ENCODE peak calls at places on chromosomes 6 and 20, in four cellular contexts. U is aorta, Z is neuronal stem cell, R is cardiac muscle cell. F is an unnamed sample. For H3K4me1, the result is how much of the 10 kb centered on the place peaks cover.

GRCh38 chr6:152094992-152095592 is 287.6 kb downstream of the ESR1 start:
- DNase-seq in Z (no peak), U (peak), R (peak), F (peak)

GRCh38 chr6:13523826-13524622 is 36.6 kb upstream of the GFOD1 start:
- DNase-seq in U (no peak), R (no peak), Z (no peak), F (no peak)

GRCh38 chr6:5752282-5752681 is 254.4 kb downstream of the NRN1 start:
- DNase-seq in U (no peak), Z (peak), R (peak), F (no peak)

GRCh38 chr6:54335871-54336270 is 27.6 kb downstream of the TINAG start:
- DNase-seq in U (no peak), R (peak), Z (no peak), F (no peak)

GRCh38 chr6:31575335-31575901 is at the start of gene TNF:
- DNase-seq in U (peak), R (no peak), Z (no peak), F (peak)

GRCh38 chr20:22916121-22916842 is 118.8 kb upstream of the SSTR4 start:
- DNase-seq in Z (no peak), U (no peak), R (no peak), F (no peak)

GRCh38 chr6:53312355-53312754 is 36.4 kb downstream of the ELOVL5 start:
- DNase-seq in R (no peak), Z (no peak), U (no peak), F (no peak)

GRCh38 chr6:78611886-78612480 is 255.4 kb upstream of the IRAK1BP1 start:
- DNase-seq in Z (no peak), R (peak), U (no peak), F (no peak)

GRCh38 chr6:30060634-30060981 is 457 bp upstream of the POLR1H start:
- DNase-seq in U (peak), R (peak), Z (no peak), F (no peak)

GRCh38 chr6:35634316-35634715 is 54.4 kb downstream of the FKBP5 start:
- DNase-seq in Z (no peak), U (no peak), R (peak), F (no peak)

GRCh38 chr6:105151644-105152043 is 28.2 kb downstream of the POPDC3 start:
- DNase-seq in R (no peak), Z (no peak), U (no peak), F (no peak)

GRCh38 chr6:5287205-5287965 is 26.1 kb downstream of the FARS2 start:
- DNase-seq in R (peak), Z (no peak), U (no peak), F (no peak)

GRCh38 chr6:13952101-13952500 is 27.3 kb downstream of the RNF182 start:
- DNase-seq in Z (no peak), U (no peak), R (no peak), F (no peak)

GRCh38 chr6:149852180-149852579 is 12.0 kb downstream of the LRP11 start:
- DNase-seq in R (peak), Z (no peak), U (no peak), F (no peak)

GRCh38 chr6:157106487-157106886 is 216.8 kb downstream of the TMEM242 start:
- DNase-seq in U (no peak), Z (no peak), R (no peak), F (no peak)

GRCh38 chr6:35046862-35047261 is 94.3 kb downstream of the TCP11 start:
- DNase-seq in Z (no peak), U (no peak), R (peak), F (no peak)

GRCh38 chr6:32947552-32948465 is 5.1 kb downstream of the HLA-DMA start:
- DNase-seq in U (no peak), Z (no peak), R (peak), F (peak)

GRCh38 chr6:161455848-161456247 is 182.0 kb upstream of the AGPAT4 start:
- DNase-seq in Z (no peak), R (no peak), U (no peak), F (no peak)

GRCh38 chr20:25675161-25675560 is 21.5 kb downstream of the ZNF337 start:
- DNase-seq in Z (no peak), R (no peak), U (no peak), F (no peak)

GRCh38 chr6:154370545-154370944 is 13.9 kb upstream of the IPCEF1 start:
- DNase-seq in R (peak), Z (no peak), U (no peak), F (no peak)

GRCh38 chr20:58651548-58651822 is 402 bp downstream of the STX16 start:
- DNase-seq in U (no peak), R (no peak), Z (peak), F (peak)
- H3K4me1 ChIP-seq in U (under half), R (under half), Z (under half), F (under half)

DNA sequence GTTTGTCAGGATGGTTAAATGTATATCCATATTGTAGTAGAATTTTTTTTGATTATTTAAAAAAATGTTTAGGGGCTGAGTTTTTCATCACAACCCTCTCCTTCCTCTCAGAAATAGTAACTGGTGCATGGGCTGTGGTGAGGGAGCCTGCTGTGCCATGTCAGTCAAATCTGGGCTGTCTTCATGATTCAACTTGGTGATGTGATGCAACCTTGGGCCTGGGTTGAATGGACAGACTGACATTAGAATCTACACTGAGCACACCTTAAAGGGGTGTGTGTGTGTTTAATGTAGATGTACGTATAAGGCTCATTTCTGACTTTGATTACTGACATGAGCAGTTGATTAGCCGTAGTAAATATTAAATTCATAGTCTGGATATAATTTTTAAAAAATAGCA is 3.7 kb downstream of the TJAP1 start:
- DNase-seq in R (no peak), Z (no peak), U (no peak), F (no peak)
- H3K4me1 ChIP-seq in R (under half), Z (under half), U (under half), F (under half)

GRCh38 chr6:143538374-143538773 is 26.9 kb upstream of the FUCA2 start:
- DNase-seq in Z (no peak), U (no peak), R (no peak), F (no peak)
- H3K4me1 ChIP-seq in Z (under half), U (under half), R (under half), F (under half)

GRCh38 chr20:1880529-1881239 is 14.5 kb upstream of the SIRPA start:
- DNase-seq in Z (no peak), R (no peak), U (no peak), F (no peak)

GRCh38 chr20:1877604-1878195 is 17.5 kb upstream of the SIRPA start:
- DNase-seq in Z (no peak), R (no peak), U (no peak), F (no peak)

GRCh38 chr20:1879934-1880333 is 15.3 kb upstream of the SIRPA start:
- DNase-seq in Z (no peak), U (no peak), R (no peak), F (no peak)

GRCh38 chr20:1881240-1881835 is 13.9 kb upstream of the SIRPA start:
- DNase-seq in R (no peak), Z (no peak), U (no peak), F (no peak)

DNA sequence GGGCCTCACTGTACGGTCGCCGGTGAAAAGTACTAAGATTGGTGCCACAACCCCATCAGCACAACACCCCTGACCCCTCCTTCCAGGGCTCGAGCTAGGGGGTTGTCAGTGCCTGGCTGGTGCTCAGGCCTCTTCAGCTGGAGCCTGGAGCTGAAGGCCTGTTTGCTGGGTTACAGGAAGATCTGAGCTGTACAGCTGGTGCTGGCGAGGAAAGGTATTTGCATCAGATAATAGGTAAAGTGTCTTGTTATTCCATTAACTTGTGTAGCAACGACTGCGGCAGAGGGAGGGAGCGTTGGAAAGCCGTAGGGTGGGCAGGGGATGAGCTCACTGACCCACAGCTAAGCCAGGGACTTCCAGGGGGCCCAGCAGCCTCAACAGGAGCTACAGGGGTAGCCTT is 15.8 kb upstream of the SIRPA start:
- DNase-seq in Z (no peak), R (no peak), U (no peak), F (no peak)
- H3K4me1 ChIP-seq in Z (under half), R (under half), U (under half), F (under half)